ENCODE peak calls at places on chromosomes 3 and 15, in six cellular contexts. One of them, this sample, is unnamed.

GRCh38 chr3:10936686-10937085 is 55.9 kb upstream of the SLC6A1 start:
- DNase-seq in Kasumi-1: no peak
- DNase-seq in HT-29: no peak
- DNase-seq in EH: no peak
- DNase-seq in astrocyte of the cerebellum: no peak
- DNase-seq in Calu3: no peak
- DNase-seq in this sample: no peak

GRCh38 chr15:67091073-67091965 is 25.9 kb downstream of the SMAD3 start:
- DNase-seq in Kasumi-1: no peak
- DNase-seq in astrocyte of the cerebellum: peak
- DNase-seq in Calu3: peak
- DNase-seq in EH: peak
- DNase-seq in HT-29: peak
- DNase-seq in this sample: no peak

GRCh38 chr3:197811343-197811742 is 20.3 kb downstream of the LRCH3 start:
- DNase-seq in Calu3: no peak
- DNase-seq in Kasumi-1: no peak
- DNase-seq in EH: peak
- DNase-seq in astrocyte of the cerebellum: no peak
- DNase-seq in HT-29: no peak
- DNase-seq in this sample: no peak

GRCh38 chr3:182370949-182371348 is 422.4 kb upstream of the ATP11B start:
- DNase-seq in Calu3: no peak
- DNase-seq in HT-29: peak
- DNase-seq in astrocyte of the cerebellum: peak
- DNase-seq in Kasumi-1: no peak
- DNase-seq in EH: no peak
- DNase-seq in this sample: no peak

GRCh38 chr15:100721758-100722550 is 119.6 kb downstream of the ASB7 start:
- DNase-seq in EH: peak
- DNase-seq in Calu3: peak
- DNase-seq in astrocyte of the cerebellum: peak
- DNase-seq in Kasumi-1: peak
- DNase-seq in HT-29: peak
- DNase-seq in this sample: peak

GRCh38 chr15:41981373-41982132 is 9.2 kb upstream of the EHD4 start:
- DNase-seq in EH: peak
- DNase-seq in Kasumi-1: no peak
- DNase-seq in astrocyte of the cerebellum: no peak
- DNase-seq in Calu3: no peak
- DNase-seq in HT-29: no peak
- DNase-seq in this sample: no peak

GRCh38 chr15:71199384-71200351 is 84.4 kb downstream of the THSD4 start:
- DNase-seq in Calu3: no peak
- DNase-seq in HT-29: no peak
- DNase-seq in EH: peak
- DNase-seq in Kasumi-1: no peak
- DNase-seq in astrocyte of the cerebellum: no peak
- DNase-seq in this sample: no peak

GRCh38 chr15:66698318-66698961 is 3.6 kb upstream of the SMAD6 start:
- DNase-seq in Kasumi-1: peak
- DNase-seq in EH: peak
- DNase-seq in astrocyte of the cerebellum: no peak
- DNase-seq in Calu3: peak
- DNase-seq in HT-29: peak
- DNase-seq in this sample: peak

GRCh38 chr3:123447749-123448502 is 964 bp downstream of the ADCY5 start:
- DNase-seq in HT-29: no peak
- DNase-seq in EH: peak
- DNase-seq in Kasumi-1: peak
- DNase-seq in Calu3: peak
- DNase-seq in astrocyte of the cerebellum: no peak
- DNase-seq in this sample: no peak

GRCh38 chr15:75164625-75165024 is 37.1 kb upstream of the C15orf39 start:
- DNase-seq in EH: no peak
- DNase-seq in HT-29: no peak
- DNase-seq in Kasumi-1: no peak
- DNase-seq in astrocyte of the cerebellum: no peak
- DNase-seq in Calu3: no peak
- DNase-seq in this sample: no peak

GRCh38 chr3:114307222-114307840 is 13.5 kb downstream of the TIGIT start:
- DNase-seq in HT-29: no peak
- DNase-seq in EH: no peak
- DNase-seq in Calu3: no peak
- DNase-seq in Kasumi-1: no peak
- DNase-seq in astrocyte of the cerebellum: no peak
- DNase-seq in this sample: no peak

GRCh38 chr15:38474155-38474757 is 20.3 kb downstream of the FAM98B start:
- DNase-seq in HT-29: peak
- DNase-seq in Kasumi-1: peak
- DNase-seq in Calu3: peak
- DNase-seq in EH: peak
- DNase-seq in astrocyte of the cerebellum: peak
- DNase-seq in this sample: peak

GRCh38 chr3:132870596-132870995 is 148.4 kb upstream of the NPHP3 start:
- DNase-seq in Calu3: no peak
- DNase-seq in Kasumi-1: no peak
- DNase-seq in EH: no peak
- DNase-seq in astrocyte of the cerebellum: no peak
- DNase-seq in HT-29: no peak
- DNase-seq in this sample: no peak

GRCh38 chr3:32399030-32399620 is 7.5 kb downstream of the CMTM7 start:
- DNase-seq in Kasumi-1: peak
- DNase-seq in Calu3: peak
- DNase-seq in HT-29: peak
- DNase-seq in EH: peak
- DNase-seq in astrocyte of the cerebellum: peak
- DNase-seq in this sample: no peak

GRCh38 chr3:191143224-191143623 is 55.8 kb upstream of the OSTN start:
- DNase-seq in Kasumi-1: no peak
- DNase-seq in EH: no peak
- DNase-seq in HT-29: no peak
- DNase-seq in astrocyte of the cerebellum: no peak
- DNase-seq in Calu3: no peak
- DNase-seq in this sample: no peak

GRCh38 chr3:64209866-64210609 is 15.2 kb downstream of the PRICKLE2 start:
- DNase-seq in Calu3: no peak
- DNase-seq in HT-29: peak
- DNase-seq in astrocyte of the cerebellum: peak
- DNase-seq in Kasumi-1: no peak
- DNase-seq in EH: peak
- DNase-seq in this sample: no peak

GRCh38 chr15:54082836-54083492 is 104.7 kb downstream of the UNC13C start:
- DNase-seq in astrocyte of the cerebellum: no peak
- DNase-seq in EH: no peak
- DNase-seq in Kasumi-1: peak
- DNase-seq in Calu3: peak
- DNase-seq in HT-29: peak
- DNase-seq in this sample: no peak

GRCh38 chr3:112582242-112582874 is 20.5 kb downstream of the SLC35A5 start:
- DNase-seq in Kasumi-1: peak
- DNase-seq in EH: peak
- DNase-seq in astrocyte of the cerebellum: peak
- DNase-seq in Calu3: peak
- DNase-seq in HT-29: peak
- DNase-seq in this sample: no peak

GRCh38 chr15:36365963-36366362 is 213.5 kb upstream of the CDIN1 start:
- DNase-seq in HT-29: no peak
- DNase-seq in astrocyte of the cerebellum: no peak
- DNase-seq in EH: peak
- DNase-seq in Kasumi-1: peak
- DNase-seq in Calu3: no peak
- DNase-seq in this sample: no peak

GRCh38 chr3:23856286-23856685 is 50.5 kb downstream of the UBE2E1 start:
- DNase-seq in EH: peak
- DNase-seq in Calu3: no peak
- DNase-seq in HT-29: no peak
- DNase-seq in astrocyte of the cerebellum: peak
- DNase-seq in Kasumi-1: no peak
- DNase-seq in this sample: no peak

GRCh38 chr3:124938896-124939295 is 4.3 kb upstream of the MUC13 start:
- DNase-seq in EH: no peak
- DNase-seq in HT-29: no peak
- DNase-seq in astrocyte of the cerebellum: no peak
- DNase-seq in Calu3: no peak
- DNase-seq in Kasumi-1: no peak
- DNase-seq in this sample: no peak

GRCh38 chr15:59522988-59523461 is 85.0 kb downstream of the FAM81A start:
- DNase-seq in Kasumi-1: no peak
- DNase-seq in astrocyte of the cerebellum: no peak
- DNase-seq in Calu3: no peak
- DNase-seq in EH: no peak
- DNase-seq in HT-29: no peak
- DNase-seq in this sample: no peak

GRCh38 chr15:91142097-91142744 is 42.2 kb downstream of the SV2B start:
- DNase-seq in astrocyte of the cerebellum: no peak
- DNase-seq in HT-29: peak
- DNase-seq in Kasumi-1: peak
- DNase-seq in EH: no peak
- DNase-seq in Calu3: peak
- DNase-seq in this sample: peak

GRCh38 chr3:63655519-63655918 is 3.0 kb downstream of the SNTN start:
- DNase-seq in HT-29: no peak
- DNase-seq in astrocyte of the cerebellum: peak
- DNase-seq in Kasumi-1: no peak
- DNase-seq in Calu3: no peak
- DNase-seq in EH: peak
- DNase-seq in this sample: no peak

GRCh38 chr3:173913397-173913796 is 515.9 kb downstream of the NLGN1 start:
- DNase-seq in Kasumi-1: no peak
- DNase-seq in EH: peak
- DNase-seq in Calu3: no peak
- DNase-seq in HT-29: no peak
- DNase-seq in astrocyte of the cerebellum: no peak
- DNase-seq in this sample: no peak

GRCh38 chr3:177905895-177906511 is 630.2 kb upstream of the KCNMB2 start:
- DNase-seq in astrocyte of the cerebellum: peak
- DNase-seq in EH: peak
- DNase-seq in HT-29: no peak
- DNase-seq in Kasumi-1: no peak
- DNase-seq in Calu3: peak
- DNase-seq in this sample: no peak

GRCh38 chr15:27028836-27029482 is 58.0 kb downstream of the GABRG3 start:
- DNase-seq in EH: no peak
- DNase-seq in Calu3: no peak
- DNase-seq in astrocyte of the cerebellum: no peak
- DNase-seq in Kasumi-1: no peak
- DNase-seq in HT-29: no peak
- DNase-seq in this sample: no peak

GRCh38 chr3:17014734-17015133 is 130.0 kb downstream of the PLCL2 start:
- DNase-seq in Calu3: no peak
- DNase-seq in HT-29: no peak
- DNase-seq in astrocyte of the cerebellum: no peak
- DNase-seq in Kasumi-1: no peak
- DNase-seq in EH: no peak
- DNase-seq in this sample: no peak

GRCh38 chr3:65153850-65154512 is 466.2 kb upstream of the ADAMTS9 start:
- DNase-seq in Kasumi-1: no peak
- DNase-seq in EH: no peak
- DNase-seq in astrocyte of the cerebellum: no peak
- DNase-seq in HT-29: no peak
- DNase-seq in Calu3: no peak
- DNase-seq in this sample: no peak

GRCh38 chr3:35789039-35789438 is 149.7 kb downstream of the ARPP21 start:
- DNase-seq in astrocyte of the cerebellum: no peak
- DNase-seq in Kasumi-1: no peak
- DNase-seq in Calu3: no peak
- DNase-seq in EH: no peak
- DNase-seq in HT-29: no peak
- DNase-seq in this sample: no peak

GRCh38 chr15:29889545-29890329 is 67.5 kb upstream of the TJP1 start:
- DNase-seq in HT-29: no peak
- DNase-seq in Calu3: no peak
- DNase-seq in astrocyte of the cerebellum: no peak
- DNase-seq in EH: no peak
- DNase-seq in Kasumi-1: no peak
- DNase-seq in this sample: no peak

GRCh38 chr3:72042397-72043211 is 257.7 kb upstream of the PROK2 start:
- DNase-seq in Kasumi-1: no peak
- DNase-seq in Calu3: no peak
- DNase-seq in astrocyte of the cerebellum: peak
- DNase-seq in EH: peak
- DNase-seq in HT-29: no peak
- DNase-seq in this sample: no peak

GRCh38 chr15:38690737-38691332 is 126.2 kb upstream of the RASGRP1 start:
- DNase-seq in Kasumi-1: peak
- DNase-seq in HT-29: peak
- DNase-seq in EH: peak
- DNase-seq in astrocyte of the cerebellum: peak
- DNase-seq in Calu3: peak
- DNase-seq in this sample: peak

GRCh38 chr3:187968883-187969580 is 184.9 kb upstream of the LPP start:
- DNase-seq in HT-29: peak
- DNase-seq in Kasumi-1: no peak
- DNase-seq in astrocyte of the cerebellum: peak
- DNase-seq in EH: peak
- DNase-seq in Calu3: peak
- DNase-seq in this sample: no peak

This sample was measured in LNCaP clone FGC.